ENCODE peak calls at places on chromosomes 11 and 22, in six cellular contexts. J is transverse colon, Z is prostate gland, E is breast epithelium, C is spleen, U is uterus. D is an unnamed sample.

GRCh38 chr11:46353706-46354105 is 6.4 kb downstream of the DGKZ start:
- DNase-seq in E (no peak), J (no peak), Z (no peak), U (no peak), C (no peak), D (no peak)

GRCh38 chr11:43732225-43732624 is 51.7 kb downstream of the HSD17B12 start:
- DNase-seq in C (no peak), J (no peak), U (no peak), Z (no peak), E (no peak), D (no peak)

GRCh38 chr22:26318975-26319374 is 110.1 kb upstream of the ASPHD2 start:
- DNase-seq in Z (no peak), C (no peak), U (no peak), J (no peak), E (no peak), D (no peak)

GRCh38 chr11:117597083-117597482 is 199.9 kb downstream of the DSCAML1 start:
- DNase-seq in U (no peak), E (no peak), Z (no peak), C (no peak), J (peak; percentile 19), D (peak; percentile 83)

GRCh38 chr11:60511393-60511792 is 3.8 kb upstream of the MS4A13 start:
- DNase-seq in C (no peak), J (no peak), U (no peak), Z (no peak), E (no peak), D (no peak)

GRCh38 chr22:48892571-48893287 is 934.9 kb downstream of the BRD1 start:
- DNase-seq in E (no peak), Z (no peak), U (no peak), C (no peak), J (no peak), D (no peak)

GRCh38 chr11:105144887-105145286 is 5.3 kb upstream of the CARD18 start:
- DNase-seq in C (no peak), U (no peak), J (no peak), Z (no peak), E (no peak), D (no peak)

GRCh38 chr22:37032535-37033460 is 13.3 kb downstream of the MPST start:
- DNase-seq in J (peak; percentile 87), Z (peak; percentile 76), C (no peak), U (peak; percentile 59), E (peak; percentile 72), D (peak; percentile 45)

GRCh38 chr11:5983443-5983842 is 3.3 kb downstream of the OR52L1 start:
- DNase-seq in C (no peak), J (no peak), U (no peak), E (no peak), Z (no peak), D (no peak)

GRCh38 chr11:129247129-129247528 is 55.0 kb upstream of the ARHGAP32 start:
- DNase-seq in C (no peak), E (no peak), U (no peak), J (no peak), Z (no peak), D (no peak)

GRCh38 chr11:119373917-119374631 is 7.4 kb downstream of the USP2 start:
- DNase-seq in C (no peak), E (no peak), J (peak; percentile 84), U (peak; percentile 76), Z (peak; percentile 55), D (peak; percentile 73)

GRCh38 chr11:106322111-106322510 is 244.6 kb downstream of the AASDHPPT start:
- DNase-seq in Z (no peak), U (no peak), J (no peak), E (no peak), C (no peak), D (no peak)

GRCh38 chr22:27616033-27616432 is 185.5 kb downstream of the MN1 start:
- DNase-seq in U (no peak), C (no peak), J (no peak), E (no peak), Z (no peak), D (no peak)

GRCh38 chr11:118938491-118939411 is 13.0 kb upstream of the BCL9L start:
- DNase-seq in J (peak; percentile 33), E (no peak), Z (no peak), U (no peak), C (no peak), D (peak; percentile 42)

GRCh38 chr11:14584595-14584994 is 59.0 kb upstream of the PDE3B start:
- DNase-seq in Z (no peak), U (no peak), C (no peak), E (no peak), J (peak; percentile 50), D (no peak)

GRCh38 chr11:38553033-38553432 is 1955.0 kb upstream of the RAG2 start:
- DNase-seq in U (no peak), E (no peak), Z (no peak), J (no peak), C (no peak), D (no peak)

GRCh38 chr22:45485271-45485670 is 17.4 kb upstream of the FBLN1 start:
- DNase-seq in C (no peak), U (no peak), Z (no peak), E (no peak), J (no peak), D (no peak)

GRCh38 chr22:36628561-36629060 is 74.9 kb downstream of the CACNG2 start:
- DNase-seq in E (no peak), C (no peak), U (no peak), J (no peak), Z (no peak), D (no peak)

GRCh38 chr11:96464695-96465307 is 75.0 kb downstream of the JRKL start:
- DNase-seq in Z (no peak), C (no peak), E (no peak), U (no peak), J (no peak), D (no peak)

GRCh38 chr11:46537851-46538295 is 56.0 kb downstream of the AMBRA1 start:
- DNase-seq in Z (peak; percentile 70), U (peak; percentile 62), J (peak; percentile 68), C (no peak), E (peak; percentile 49), D (peak; percentile 71)

GRCh38 chr22:42330953-42331525 is 60.6 kb upstream of the TCF20 start:
- DNase-seq in C (no peak), Z (no peak), E (no peak), U (no peak), J (no peak), D (peak; percentile 42)

GRCh38 chr11:96012086-96012824 is 88.3 kb upstream of the MTMR2 start:
- DNase-seq in C (peak; percentile 75), U (peak; percentile 25), E (peak; percentile 44), Z (peak; percentile 42), J (peak; percentile 49), D (peak; percentile 21)

GRCh38 chr22:40472579-40472978 is 102.2 kb downstream of the SGSM3 start:
- DNase-seq in C (no peak), J (no peak), E (no peak), Z (no peak), U (no peak), D (no peak)

GRCh38 chr11:114111369-114112042 is 52.0 kb downstream of the ZBTB16 start:
- DNase-seq in Z (no peak), C (no peak), U (no peak), E (no peak), J (no peak), D (no peak)

GRCh38 chr11:107856180-107856980 is 2.2 kb downstream of the SLC35F2 start:
- DNase-seq in E (no peak), C (no peak), Z (no peak), U (no peak), J (peak; percentile 11), D (no peak)

GRCh38 chr11:107859459-107860239 is 1.1 kb upstream of the SLC35F2 start:
- DNase-seq in Z (peak; percentile 76), J (peak; percentile 79), E (peak; percentile 65), C (peak; percentile 87), U (no peak), D (peak; percentile 83)

GRCh38 chr11:107858217-107859070 is at the start of gene SLC35F2:
- DNase-seq in Z (peak; percentile 67), U (no peak), J (peak; percentile 85), C (peak; percentile 95), E (peak; percentile 24), D (peak; percentile 74)

GRCh38 chr11:107857550-107858216 is 904 bp downstream of the SLC35F2 start:
- DNase-seq in E (no peak), J (no peak), Z (no peak), C (no peak), U (no peak), D (no peak)

DNA sequence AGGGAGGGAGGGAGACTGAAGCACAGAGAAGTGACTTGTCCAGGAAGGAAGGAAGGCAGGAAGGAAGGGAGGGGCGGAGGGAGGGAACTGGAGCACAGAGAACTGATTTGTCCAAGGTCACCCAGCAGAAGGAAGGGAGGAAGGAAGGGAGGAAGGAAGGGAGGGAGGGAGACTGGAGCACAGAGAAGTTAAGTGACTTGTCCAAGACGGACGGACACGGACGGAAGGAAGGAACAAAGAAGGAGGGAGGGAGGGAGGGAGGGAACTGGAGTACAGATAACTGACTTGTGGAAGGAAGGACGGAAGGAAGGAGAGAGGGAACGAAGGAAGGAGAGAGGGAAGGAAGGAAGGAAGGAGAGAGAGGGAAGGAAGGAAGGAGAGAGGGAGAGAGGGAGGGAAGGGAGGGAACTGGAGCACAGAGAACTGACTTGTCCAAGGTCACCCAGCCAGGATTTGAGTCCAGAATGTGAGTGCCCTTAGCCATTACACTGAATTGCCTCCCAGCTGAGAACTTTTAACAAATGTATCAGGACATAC is 1.5 kb downstream of the SLC35F2 start:
- DNase-seq in U (no peak), C (no peak), E (no peak), J (peak; percentile 66), Z (no peak), D (no peak)
- TF ChIP-seq POLR2A in U (no peak), C (no peak), E (no peak), J (no peak), Z (no peak), D (no peak)

GRCh38 chr22:31106651-31107205 is 640 bp downstream of the SELENOM start:
- DNase-seq in C (no peak), Z (no peak), U (peak; percentile 65), E (no peak), J (no peak), D (no peak)
- H3K4me1 ChIP-seq in C (peaks cover 22% of the 10 kb centered on the region), Z (peaks cover 4% of the 10 kb centered on the region), U (no peaks in the 10 kb centered on the region), E (no peaks in the 10 kb centered on the region), J (peaks cover 33% of the 10 kb centered on the region), D (peaks cover 22% of the 10 kb centered on the region)

DNA sequence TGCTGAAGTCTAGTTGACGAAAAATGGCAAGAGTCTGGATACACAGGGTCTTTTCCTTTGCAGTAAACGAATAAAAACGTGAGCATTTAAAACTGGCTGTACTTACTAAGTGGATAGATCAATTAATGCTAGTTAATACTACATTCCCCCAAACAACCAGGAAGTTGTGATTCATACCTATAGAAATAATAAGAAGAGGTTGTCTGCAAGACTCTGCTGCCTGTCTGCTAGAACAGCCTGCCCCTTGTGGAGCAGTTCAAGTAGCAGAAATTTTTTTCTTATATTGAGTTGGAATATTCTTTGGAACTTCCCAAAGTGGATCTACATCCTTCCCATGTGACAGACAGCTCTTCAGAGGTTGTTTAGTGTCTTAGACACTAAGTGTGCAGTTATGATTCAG is 86.8 kb downstream of the TEAD1 start:
- DNase-seq in Z (no peak), J (no peak), C (no peak), U (no peak), E (no peak), D (no peak)
- TF ChIP-seq CTCF in Z (no peak), J (no peak), C (no peak), U (no peak), E (no peak), D (no peak)

DNA sequence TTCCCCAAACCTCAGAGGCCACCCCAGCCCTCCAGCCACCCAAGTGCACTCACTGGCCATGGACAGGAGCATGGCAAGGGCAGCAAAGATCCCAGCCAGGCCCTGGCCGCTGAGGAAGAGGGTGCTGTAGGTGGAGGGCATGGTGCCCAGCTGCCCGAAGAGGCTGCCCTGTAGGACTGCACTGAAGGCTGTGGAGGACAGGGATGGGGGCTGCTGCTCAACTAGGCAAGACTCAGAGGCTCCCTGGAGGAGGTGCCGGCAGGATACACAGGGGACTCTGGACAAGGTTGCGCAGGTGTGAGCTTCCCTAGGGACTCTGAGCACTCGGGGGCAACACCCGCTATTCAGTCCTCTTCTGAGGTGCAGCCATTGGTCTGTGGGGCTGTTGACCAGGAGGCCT is 3.1 kb downstream of the SLC29A2 start:
- DNase-seq in Z (no peak), J (no peak), C (peak; percentile 65), E (no peak), U (no peak), D (no peak)
- TF ChIP-seq POLR2A in Z (no peak), J (no peak), C (no peak), E (no peak), U (no peak), D (no peak)